ENCODE peak calls at places on chromosomes 4 and X, in ten cellular contexts. S, J, C, E, Q, Y, V, B, X and L are unnamed samples.
A peak's percentile ranks its signal among the peaks of the same experiment; 100 is the strongest.

GRCh38 chr4:116400480-116400879 is 684.9 kb downstream of the TRAM1L1 start:
- DNase-seq in S (no peak), J (no peak), C (no peak), E (no peak), Q (no peak), Y (no peak), V (no peak), B (no peak), X (no peak), L (no peak)

GRCh38 chrX:74179071-74179470 is 124.9 kb upstream of the ZCCHC13 start:
- DNase-seq in S (peak; percentile 68), J (no peak), C (peak; percentile 36), E (no peak), Q (no peak), Y (no peak), V (no peak), B (no peak), X (no peak), L (no peak)

GRCh38 chrX:1507511-1508463 is 29.2 kb downstream of the P2RY8 start:
- DNase-seq in S (no peak), J (peak; percentile 48), C (no peak), E (no peak), Q (no peak), Y (no peak), V (no peak), B (no peak), X (peak; percentile 87), L (no peak)

GRCh38 chr4:5887361-5888221 is 5.3 kb downstream of the CRMP1 start:
- DNase-seq in S (no peak), J (no peak), C (no peak), E (no peak), Q (peak; percentile 19), Y (no peak), V (no peak), B (peak; percentile 45), X (no peak), L (no peak)

GRCh38 chr4:38128478-38129451 is 168.6 kb downstream of the PTTG2 start:
- DNase-seq in S (peak; percentile 89), J (peak; percentile 68), C (peak; percentile 20), E (no peak), Q (no peak), Y (no peak), V (no peak), B (no peak), X (no peak), L (no peak)

GRCh38 chr4:142846105-142846728 is at the start of gene INPP4B:
- DNase-seq in S (peak; percentile 65), J (no peak), C (peak; percentile 35), E (no peak), Q (no peak), Y (peak; percentile 64), V (peak; percentile 42), B (peak; percentile 53), X (peak; percentile 76), L (peak; percentile 61)

GRCh38 chr4:51884606-51885005 is 41.7 kb downstream of the DCUN1D4 start:
- DNase-seq in S (no peak), J (no peak), C (no peak), E (no peak), Q (no peak), Y (no peak), V (no peak), B (no peak), X (no peak), L (no peak)

GRCh38 chrX:129845616-129846190 is 2.0 kb upstream of the ZDHHC9 start:
- DNase-seq in S (no peak), J (no peak), C (peak; percentile 33), E (no peak), Q (no peak), Y (no peak), V (no peak), B (no peak), X (no peak), L (no peak)

GRCh38 chrX:42229533-42229932 is 306.2 kb upstream of the CASK start:
- DNase-seq in S (no peak), J (no peak), C (no peak), E (no peak), Q (no peak), Y (no peak), V (no peak), B (no peak), X (no peak), L (no peak)

GRCh38 chrX:53714580-53715335 is 28.2 kb upstream of the HUWE1 start:
- DNase-seq in S (peak; percentile 57), J (no peak), C (no peak), E (no peak), Q (no peak), Y (peak; percentile 58), V (peak; percentile 8), B (no peak), X (no peak), L (no peak)

GRCh38 chr4:4386736-4387392 is at the start of gene NSG1:
- DNase-seq in S (peak; percentile 18), J (no peak), C (peak; percentile 13), E (no peak), Q (peak; percentile 45), Y (peak; percentile 24), V (no peak), B (peak; percentile 71), X (no peak), L (peak; percentile 25)

GRCh38 chrX:21728276-21728968 is 29.5 kb downstream of the SMPX start:
- DNase-seq in S (no peak), J (no peak), C (no peak), E (no peak), Q (no peak), Y (no peak), V (no peak), B (no peak), X (no peak), L (no peak)

GRCh38 chrX:37904833-37905232 is 57.5 kb upstream of the DYNLT3 start:
- DNase-seq in S (no peak), J (no peak), C (peak; percentile 37), E (no peak), Q (no peak), Y (no peak), V (no peak), B (no peak), X (no peak), L (no peak)

DNA sequence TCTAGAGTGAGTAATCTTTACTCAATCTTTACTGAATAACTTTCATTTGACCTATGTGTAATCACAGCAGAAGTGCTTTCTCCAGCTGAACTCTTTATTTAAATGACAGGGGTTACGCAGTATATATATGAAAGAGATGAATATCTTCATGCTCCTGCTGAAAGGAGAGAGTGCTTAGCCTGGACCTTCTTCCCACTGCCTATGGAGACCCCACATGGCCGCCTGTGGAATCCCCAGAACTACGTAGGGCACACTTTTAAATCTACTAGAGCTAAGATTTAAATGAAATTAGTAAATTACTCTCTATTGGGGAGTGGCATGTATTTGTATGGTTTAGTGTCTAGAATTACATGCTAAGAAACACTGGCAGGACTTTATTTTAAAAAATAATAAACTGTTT is 391.2 kb downstream of the ANKRD50 start:
- DNase-seq in S (peak; percentile 17), J (no peak), C (no peak), E (no peak), Q (no peak), Y (no peak), V (no peak), B (no peak), X (no peak), L (no peak)
- TF ChIP-seq CTCF in S (no peak), J (no peak), C (no peak), E (no peak), Q (no peak), Y (no peak), V (no peak), B (no peak), X (no peak), L (no peak)

GRCh38 chrX:154368630-154369452 is 5.6 kb downstream of the FLNA start:
- DNase-seq in S (peak; percentile 90), J (peak; percentile 91), C (peak; percentile 87), E (peak; percentile 51), Q (peak; percentile 73), Y (peak; percentile 73), V (peak; percentile 74), B (peak; percentile 81), X (peak; percentile 95), L (peak; percentile 74)
- H3K27ac ChIP-seq in S (peak overlapping the region; percentile 99), J (peak overlapping the region; percentile 90), C (peak overlapping the region; percentile 98), E (peak overlapping the region; percentile 84), Q (peak overlapping the region; percentile 99), Y (peak overlapping the region; percentile 89), V (peak overlapping the region; percentile 79), B (peak overlapping the region; percentile 90), X (peak overlapping the region; percentile 90), L (peak overlapping the region; percentile 97)

DNA sequence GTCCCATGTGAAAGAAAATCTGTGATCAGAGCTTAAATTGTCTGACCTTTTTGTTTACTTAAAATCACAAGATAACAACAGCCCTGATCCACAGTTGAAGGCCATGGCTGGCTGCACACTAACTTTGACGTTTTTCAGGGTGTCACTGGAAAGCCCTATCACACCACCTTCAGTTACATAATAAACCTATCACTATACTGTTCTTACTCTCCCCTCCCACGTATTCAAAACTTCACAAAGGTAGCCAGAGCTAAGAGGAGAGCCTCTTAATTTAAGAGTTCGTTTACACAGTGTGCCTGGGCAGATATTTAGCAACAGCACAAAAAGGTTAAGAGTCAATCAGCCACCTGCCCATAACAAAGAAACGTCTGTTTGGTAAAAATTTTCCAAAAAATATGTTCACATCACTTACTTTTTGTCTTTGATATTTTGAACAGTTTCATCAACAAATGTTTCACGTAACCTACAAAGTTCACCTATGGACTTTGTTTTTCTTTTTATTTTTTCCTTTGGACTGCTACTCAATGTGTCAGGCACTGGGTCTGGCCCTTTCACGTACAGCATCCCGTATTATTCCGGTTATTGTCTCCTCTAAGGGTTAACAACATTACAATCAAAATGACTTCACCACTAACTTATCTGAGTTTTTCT is 25.0 kb downstream of the RFC1 start:
- DNase-seq in S (no peak), J (no peak), C (no peak), E (no peak), Q (no peak), Y (no peak), V (no peak), B (no peak), X (no peak), L (no peak)
- TF ChIP-seq POLR2A in S (no peak), J (no peak), C (no peak), E (no peak), Q (no peak), Y (no peak), V (no peak), B (no peak), X (no peak), L (no peak)

GRCh38 chr4:189973646-189974045 is 33.0 kb downstream of the FRG1 start:
- DNase-seq in S (no peak), J (no peak), C (no peak), E (no peak), Q (no peak), Y (no peak), V (no peak), B (no peak), X (no peak), L (no peak)

GRCh38 chr4:189979196-189980047 is 38.8 kb downstream of the FRG1 start:
- DNase-seq in S (no peak), J (no peak), C (no peak), E (no peak), Q (no peak), Y (no peak), V (no peak), B (no peak), X (no peak), L (no peak)

DNA sequence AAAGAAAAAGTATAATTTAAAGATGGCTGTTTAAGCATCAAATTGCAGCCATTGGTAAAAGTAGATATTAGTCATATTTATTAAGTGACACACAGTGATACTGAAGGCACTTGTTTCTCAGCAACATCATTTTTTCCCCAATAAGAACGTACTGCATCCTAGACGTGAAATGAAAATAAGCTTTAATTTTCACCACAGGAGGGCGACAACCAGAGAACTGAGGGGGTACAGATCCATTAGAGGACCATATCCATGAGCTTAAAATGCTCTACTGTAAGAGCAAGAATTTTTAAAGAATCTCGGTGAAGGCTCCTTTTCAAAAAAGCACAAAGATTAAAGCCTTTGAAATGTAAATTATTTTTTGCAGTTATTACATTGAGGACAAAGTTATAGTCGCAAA is 33.4 kb downstream of the FRG1 start:
- DNase-seq in S (no peak), J (no peak), C (peak; percentile 43), E (no peak), Q (peak; percentile 28), Y (no peak), V (peak; percentile 3), B (no peak), X (no peak), L (no peak)
- TF ChIP-seq CTCF in S (peak; percentile 24), J (no peak), C (peak; percentile 42), E (no peak), Q (peak; percentile 26), Y (no peak), V (no peak), B (no peak), X (no peak), L (peak; percentile 5)